ENCODE peak calls at places on chromosomes 16 and 17, in four cellular contexts. One of them, this sample, is unnamed.
A peak's percentile ranks its signal among the peaks of the same experiment; 100 is the strongest.

GRCh38 chr16:77840623-77841274 is 52.4 kb downstream of the VAT1L start:
- DNase-seq in neuronal stem cell: no peak
- DNase-seq in hypothalamus: no peak
- DNase-seq in cardiac septum: no peak
- DNase-seq in this sample: no peak

GRCh38 chr16:81094771-81095251 is 1.4 kb downstream of the GCSH start:
- DNase-seq in cardiac septum: no peak
- DNase-seq in hypothalamus: no peak
- DNase-seq in neuronal stem cell: no peak
- DNase-seq in this sample: no peak

GRCh38 chr17:49575524-49576120 is at the start of gene NXPH3:
- DNase-seq in hypothalamus: no peak
- DNase-seq in neuronal stem cell: peak; percentile 70
- DNase-seq in cardiac septum: peak; percentile 88
- DNase-seq in this sample: no peak

GRCh38 chr17:81842725-81843504 is 8.1 kb upstream of the PPP1R27 start:
- DNase-seq in cardiac septum: no peak
- DNase-seq in hypothalamus: no peak
- DNase-seq in neuronal stem cell: no peak
- DNase-seq in this sample: no peak

GRCh38 chr17:79504181-79504605 is 106.7 kb downstream of the RBFOX3 start:
- DNase-seq in hypothalamus: no peak
- DNase-seq in cardiac septum: no peak
- DNase-seq in neuronal stem cell: no peak
- DNase-seq in this sample: no peak

GRCh38 chr17:62964506-62964905 is 1.5 kb upstream of the TANC2 start:
- DNase-seq in hypothalamus: no peak
- DNase-seq in cardiac septum: no peak
- DNase-seq in neuronal stem cell: no peak
- DNase-seq in this sample: no peak

GRCh38 chr16:2828521-2828840 is 1.6 kb upstream of the ZG16B start:
- DNase-seq in hypothalamus: no peak
- DNase-seq in cardiac septum: no peak
- DNase-seq in neuronal stem cell: no peak
- DNase-seq in this sample: no peak

GRCh38 chr16:2468725-2469398 is 2.2 kb upstream of the NTN3 start:
- DNase-seq in neuronal stem cell: no peak
- DNase-seq in cardiac septum: no peak
- DNase-seq in hypothalamus: peak; percentile 64
- DNase-seq in this sample: no peak

GRCh38 chr17:40026816-40027613 is 11.8 kb downstream of the CSF3 start:
- DNase-seq in hypothalamus: peak; percentile 68
- DNase-seq in cardiac septum: peak; percentile 91
- DNase-seq in neuronal stem cell: peak; percentile 83
- DNase-seq in this sample: peak; percentile 91

GRCh38 chr17:68613739-68614298 is 12.7 kb upstream of the FAM20A start:
- DNase-seq in cardiac septum: no peak
- DNase-seq in hypothalamus: no peak
- DNase-seq in neuronal stem cell: peak; percentile 48
- DNase-seq in this sample: peak; percentile 84

GRCh38 chr16:88732172-88732960 is 26.1 kb downstream of the CTU2 start:
- DNase-seq in hypothalamus: no peak
- DNase-seq in cardiac septum: no peak
- DNase-seq in neuronal stem cell: no peak
- DNase-seq in this sample: no peak

GRCh38 chr16:81734632-81735434 is 44.3 kb upstream of the PLCG2 start:
- DNase-seq in cardiac septum: no peak
- DNase-seq in neuronal stem cell: no peak
- DNase-seq in hypothalamus: no peak
- DNase-seq in this sample: no peak

GRCh38 chr16:86018487-86018886 is 119.5 kb downstream of the IRF8 start:
- DNase-seq in neuronal stem cell: no peak
- DNase-seq in hypothalamus: no peak
- DNase-seq in cardiac septum: peak; percentile 66
- DNase-seq in this sample: no peak

GRCh38 chr17:44765965-44766364 is 7.2 kb downstream of the ADAM11 start:
- DNase-seq in hypothalamus: no peak
- DNase-seq in neuronal stem cell: no peak
- DNase-seq in cardiac septum: no peak
- DNase-seq in this sample: no peak

GRCh38 chr16:30969246-30969842 is 11.8 kb downstream of the SETD1A start:
- DNase-seq in neuronal stem cell: no peak
- DNase-seq in cardiac septum: no peak
- DNase-seq in hypothalamus: no peak
- DNase-seq in this sample: no peak